ENCODE peak calls at places on chromosome 19, in nine cellular contexts. A, U, B, Z, F, Y, K, C and R are unnamed samples.
A peak's percentile ranks its signal among the peaks of the same experiment; 100 is the strongest.

GRCh38 chr19:7596191-7596937 is 701 bp downstream of the CAMSAP3 start:
- DNase-seq in A (no peak), U (no peak), B (no peak), Z (no peak), F (no peak), Y (no peak), K (no peak), C (no peak), R (no peak)

GRCh38 chr19:34254552-34255432 is at the start of gene GARRE1:
- DNase-seq in A (no peak), U (peak; percentile 21), B (peak; percentile 68), Z (peak; percentile 61), F (peak; percentile 58), Y (no peak), K (no peak), C (peak; percentile 56), R (no peak)

GRCh38 chr19:38784224-38784623 is 4.8 kb upstream of the LGALS7B start:
- DNase-seq in A (peak; percentile 87), U (no peak), B (no peak), Z (no peak), F (no peak), Y (no peak), K (no peak), C (no peak), R (no peak)

GRCh38 chr19:54391589-54392061 is 23.6 kb upstream of the TTYH1 start:
- DNase-seq in A (no peak), U (no peak), B (no peak), Z (no peak), F (no peak), Y (no peak), K (no peak), C (no peak), R (no peak)

GRCh38 chr19:3555653-3556422 is 1.5 kb downstream of the MFSD12 start:
- DNase-seq in A (no peak), U (no peak), B (no peak), Z (no peak), F (no peak), Y (no peak), K (no peak), C (no peak), R (no peak)

GRCh38 chr19:35122687-35123551 is 7.3 kb downstream of the FXYD3 start:
- DNase-seq in A (no peak), U (no peak), B (no peak), Z (no peak), F (no peak), Y (no peak), K (peak; percentile 96), C (no peak), R (no peak)

GRCh38 chr19:51138549-51138979 is 3.5 kb upstream of the SIGLEC7 start:
- DNase-seq in A (no peak), U (no peak), B (peak; percentile 50), Z (no peak), F (no peak), Y (no peak), K (no peak), C (no peak), R (no peak)

GRCh38 chr19:6788896-6789295 is 16.4 kb downstream of the VAV1 start:
- DNase-seq in A (no peak), U (no peak), B (no peak), Z (no peak), F (no peak), Y (no peak), K (no peak), C (no peak), R (no peak)

GRCh38 chr19:50817941-50818858 is 5.4 kb downstream of the KLK1 start:
- DNase-seq in A (no peak), U (no peak), B (no peak), Z (peak; percentile 68), F (no peak), Y (no peak), K (no peak), C (peak; percentile 40), R (no peak)

GRCh38 chr19:49398001-49398615 is 10.1 kb downstream of the KASH5 start:
- DNase-seq in A (no peak), U (no peak), B (no peak), Z (no peak), F (no peak), Y (no peak), K (no peak), C (no peak), R (no peak)

GRCh38 chr19:49906879-49907564 is 10.3 kb upstream of the IL4I1 start:
- DNase-seq in A (no peak), U (no peak), B (no peak), Z (no peak), F (no peak), Y (no peak), K (no peak), C (no peak), R (no peak)

GRCh38 chr19:48914181-48914580 is 14.1 kb downstream of the NUCB1 start:
- DNase-seq in A (no peak), U (no peak), B (no peak), Z (no peak), F (no peak), Y (no peak), K (no peak), C (no peak), R (no peak)

GRCh38 chr19:8569066-8569761 is 8.0 kb downstream of the MYO1F start:
- DNase-seq in A (peak; percentile 75), U (no peak), B (peak; percentile 40), Z (no peak), F (no peak), Y (peak; percentile 96), K (peak; percentile 84), C (peak; percentile 63), R (no peak)

GRCh38 chr19:12638611-12639182 is 27.8 kb downstream of the MAN2B1 start:
- DNase-seq in A (no peak), U (no peak), B (no peak), Z (no peak), F (no peak), Y (no peak), K (no peak), C (no peak), R (no peak)

GRCh38 chr19:48378194-48378570 is 13.2 kb downstream of the KDELR1 start:
- DNase-seq in A (no peak), U (no peak), B (no peak), Z (no peak), F (no peak), Y (no peak), K (no peak), C (no peak), R (no peak)